ENCODE peak calls at places on chromosomes 3 and 15, in six cellular contexts. O, B, V, A, Z and I are unnamed samples.

GRCh38 chr15:88166330-88166993 is 90.1 kb downstream of the NTRK3 start:
- DNase-seq in O (no peak), B (peak), V (no peak), A (peak), Z (peak), I (no peak)

GRCh38 chr3:100928638-100929428 is 64.4 kb downstream of the ABI3BP start:
- DNase-seq in O (peak), B (no peak), V (no peak), A (no peak), Z (no peak), I (peak)

GRCh38 chr3:24202071-24202470 is 257.0 kb downstream of the NR1D2 start:
- DNase-seq in O (no peak), B (no peak), V (no peak), A (no peak), Z (no peak), I (no peak)

GRCh38 chr3:157335677-157336076 is 101.0 kb upstream of the PTX3 start:
- DNase-seq in O (peak), B (no peak), V (no peak), A (peak), Z (no peak), I (no peak)

GRCh38 chr3:156581954-156582353 is 27.0 kb upstream of the SSR3 start:
- DNase-seq in O (no peak), B (no peak), V (no peak), A (no peak), Z (no peak), I (no peak)

GRCh38 chr15:61528590-61528929 is 299.5 kb upstream of the RORA start:
- DNase-seq in O (no peak), B (no peak), V (no peak), A (no peak), Z (no peak), I (no peak)

GRCh38 chr15:40357723-40358491 is at the start of gene DISP2:
- DNase-seq in O (peak), B (peak), V (peak), A (peak), Z (peak), I (no peak)

GRCh38 chr3:146449584-146449983 is 19.8 kb downstream of the PLSCR2 start:
- DNase-seq in O (no peak), B (no peak), V (no peak), A (no peak), Z (no peak), I (no peak)

GRCh38 chr3:130820976-130821375 is 72.9 kb upstream of the ATP2C1 start:
- DNase-seq in O (peak), B (peak), V (no peak), A (no peak), Z (peak), I (peak)

GRCh38 chr15:91110407-91110806 is 10.3 kb downstream of the SV2B start:
- DNase-seq in O (no peak), B (no peak), V (no peak), A (no peak), Z (no peak), I (no peak)

GRCh38 chr3:63089735-63090134 is 188.4 kb upstream of the SYNPR start:
- DNase-seq in O (no peak), B (no peak), V (no peak), A (no peak), Z (no peak), I (no peak)

GRCh38 chr3:109278546-109278945 is 37.8 kb downstream of the DPPA2 start:
- DNase-seq in O (no peak), B (no peak), V (no peak), A (no peak), Z (no peak), I (no peak)

DNA sequence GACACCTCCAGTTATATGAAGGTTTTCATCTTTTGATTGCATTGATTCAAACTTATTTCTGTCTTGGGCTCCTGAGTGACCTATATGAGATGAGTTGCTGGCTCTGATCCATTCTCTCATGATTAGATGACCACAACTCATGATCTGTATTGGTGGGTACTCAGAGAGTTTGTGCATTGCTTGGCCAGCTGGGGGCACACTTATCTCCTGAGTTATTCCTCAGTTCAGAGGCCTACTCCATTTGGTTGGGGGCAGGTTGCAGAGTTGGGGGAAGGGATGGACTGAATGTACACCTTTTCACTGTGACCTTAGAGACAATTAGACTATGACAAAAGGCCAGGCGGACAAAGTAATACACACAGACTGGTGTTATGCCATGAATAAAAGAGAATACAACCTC is 166.2 kb upstream of the SEMA6D start:
- DNase-seq in O (no peak), B (no peak), V (no peak), A (peak), Z (no peak), I (no peak)
- TF ChIP-seq CTCF in O (peak), B (no peak), V (no peak), A (peak), Z (no peak), I (peak)

GRCh38 chr3:99607151-99607550 is 31.2 kb upstream of the COL8A1 start:
- DNase-seq in O (no peak), B (no peak), V (no peak), A (no peak), Z (no peak), I (no peak)
- H3K27ac ChIP-seq in O (no peak), B (no peak), V (no peak), A (no peak), Z (no peak), I (no peak)

GRCh38 chr15:51759557-51760070 is 8.2 kb downstream of the TMOD2 start:
- DNase-seq in O (peak), B (no peak), V (no peak), A (peak), Z (no peak), I (peak)
- TF ChIP-seq CTCF in O (peak), B (no peak), V (no peak), A (peak), Z (no peak), I (no peak)

GRCh38 chr15:47796339-47796738 is 79.0 kb downstream of the SEMA6D start:
- DNase-seq in O (no peak), B (no peak), V (no peak), A (no peak), Z (no peak), I (no peak)

GRCh38 chr15:47794266-47794914 is 77.1 kb downstream of the SEMA6D start:
- DNase-seq in O (no peak), B (no peak), V (no peak), A (no peak), Z (peak), I (peak)

GRCh38 chr15:47792231-47792630 is 74.9 kb downstream of the SEMA6D start:
- DNase-seq in O (no peak), B (no peak), V (no peak), A (no peak), Z (no peak), I (no peak)

GRCh38 chr15:47801522-47801921 is 84.2 kb downstream of the SEMA6D start:
- DNase-seq in O (no peak), B (no peak), V (no peak), A (no peak), Z (peak), I (peak)

GRCh38 chr15:47795864-47796263 is 78.6 kb downstream of the SEMA6D start:
- DNase-seq in O (no peak), B (no peak), V (no peak), A (no peak), Z (peak), I (no peak)
- H3K27ac ChIP-seq in O (no peak), B (no peak), V (no peak), A (no peak), Z (no peak), I (no peak)

DNA sequence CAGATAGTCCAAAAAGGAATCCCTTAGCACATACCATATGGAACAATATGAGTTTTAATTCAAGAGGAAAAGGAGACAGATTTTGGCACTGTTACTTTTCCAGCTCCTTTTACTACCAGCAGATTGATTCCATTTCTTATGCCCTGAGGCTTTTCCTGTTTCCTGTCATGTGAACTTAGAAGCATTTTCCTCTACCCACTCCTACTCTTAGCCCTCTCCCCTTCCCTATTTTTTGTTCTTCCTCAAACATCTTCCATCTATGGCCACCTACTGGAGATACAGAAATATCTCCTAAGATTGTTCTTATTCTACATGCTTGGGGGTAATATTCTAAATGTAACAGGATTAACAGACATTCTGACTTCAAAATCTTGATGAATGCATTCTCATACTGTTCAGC is 207.8 kb downstream of the CHST2 start:
- DNase-seq in O (no peak), B (no peak), V (no peak), A (no peak), Z (peak), I (no peak)
- TF ChIP-seq CTCF in O (no peak), B (no peak), V (no peak), A (no peak), Z (no peak), I (peak)

GRCh38 chr3:69761896-69762789 is 22.9 kb downstream of the MITF start:
- DNase-seq in O (peak), B (no peak), V (no peak), A (no peak), Z (peak), I (peak)

GRCh38 chr3:69762790-69763229 is 23.5 kb downstream of the MITF start:
- DNase-seq in O (no peak), B (no peak), V (no peak), A (no peak), Z (no peak), I (no peak)

GRCh38 chr3:69764861-69765260 is 25.6 kb downstream of the MITF start:
- DNase-seq in O (no peak), B (no peak), V (no peak), A (no peak), Z (no peak), I (no peak)

GRCh38 chr3:69763458-69763857 is 24.2 kb downstream of the MITF start:
- DNase-seq in O (no peak), B (no peak), V (no peak), A (no peak), Z (no peak), I (no peak)

DNA sequence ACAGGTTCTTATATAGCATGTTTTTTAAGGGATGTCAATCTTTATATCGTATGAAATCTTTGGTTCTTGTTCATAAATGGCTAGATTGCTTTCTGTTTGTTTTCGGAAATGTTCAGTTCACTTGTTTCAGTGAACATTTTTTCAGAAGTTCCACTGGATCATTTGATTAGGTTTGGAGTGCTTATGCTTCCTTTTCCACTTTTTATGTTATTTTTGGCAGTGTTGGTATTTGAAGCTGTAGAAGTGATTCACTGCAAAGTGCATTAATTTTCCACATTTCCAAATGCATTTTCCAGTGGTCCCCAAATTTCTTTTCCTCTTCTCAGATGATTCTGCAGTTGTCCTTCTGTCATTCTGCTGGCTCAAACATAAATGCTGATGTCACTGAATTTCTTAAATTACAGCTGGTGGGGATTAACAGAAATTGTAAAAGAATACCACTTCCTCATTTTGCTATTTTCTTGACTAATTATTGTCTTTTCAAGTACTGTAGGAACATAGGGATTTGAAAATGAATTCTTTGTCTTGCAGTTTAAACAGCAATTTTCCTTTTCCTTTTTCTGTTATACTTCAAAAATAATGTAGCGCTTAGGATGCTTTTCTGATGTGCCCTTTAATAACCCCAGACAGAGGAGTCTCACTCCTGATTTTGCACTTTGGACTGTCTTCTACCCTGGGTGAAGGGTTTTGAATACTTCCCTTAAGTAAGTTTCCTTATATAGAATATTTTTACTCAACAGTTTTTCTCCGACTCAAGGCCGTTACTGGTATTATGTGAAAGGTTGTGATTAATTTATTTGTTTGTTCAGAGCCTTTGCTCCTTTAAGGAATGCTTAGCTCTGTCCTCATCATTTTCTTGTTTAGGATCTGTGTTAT is 24.9 kb downstream of the MITF start:
- DNase-seq in O (no peak), B (no peak), V (no peak), A (no peak), Z (no peak), I (no peak)
- H3K27ac ChIP-seq in O (no peak), B (peak), V (no peak), A (no peak), Z (no peak), I (no peak)

GRCh38 chr3:72722930-72723726 is 125.1 kb downstream of the SHQ1 start:
- DNase-seq in O (peak), B (no peak), V (no peak), A (no peak), Z (peak), I (no peak)
- TF ChIP-seq CTCF in O (no peak), B (no peak), V (no peak), A (no peak), Z (no peak), I (no peak)

GRCh38 chr15:74626752-74627692 is 11.4 kb downstream of the CLK3 start:
- DNase-seq in O (no peak), B (no peak), V (no peak), A (no peak), Z (no peak), I (no peak)

GRCh38 chr15:74626336-74626735 is 10.7 kb downstream of the CLK3 start:
- DNase-seq in O (no peak), B (no peak), V (no peak), A (no peak), Z (no peak), I (no peak)

GRCh38 chr15:74627766-74628165 is 12.1 kb downstream of the CLK3 start:
- DNase-seq in O (no peak), B (no peak), V (no peak), A (no peak), Z (no peak), I (no peak)

GRCh38 chr15:74624020-74624602 is 8.5 kb downstream of the CLK3 start:
- DNase-seq in O (no peak), B (no peak), V (no peak), A (no peak), Z (no peak), I (no peak)

DNA sequence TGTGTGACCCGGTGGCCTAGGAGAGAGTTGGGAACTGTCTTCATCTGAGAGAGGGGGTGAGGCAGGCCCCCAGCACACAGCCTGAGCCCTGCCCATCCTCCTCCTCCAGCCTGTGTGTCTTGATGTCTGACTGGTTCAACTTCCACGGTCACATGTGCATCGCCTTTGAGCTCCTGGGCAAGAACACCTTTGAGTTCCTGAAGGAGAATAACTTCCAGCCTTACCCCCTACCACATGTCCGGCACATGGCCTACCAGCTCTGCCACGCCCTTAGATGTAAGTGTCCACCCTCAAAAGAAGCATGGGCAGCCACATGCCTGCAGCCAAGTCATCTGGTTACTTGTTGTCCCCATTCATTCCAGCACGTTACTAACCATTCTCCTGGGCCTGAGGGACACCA is 10.1 kb downstream of the CLK3 start:
- DNase-seq in O (no peak), B (no peak), V (no peak), A (no peak), Z (no peak), I (no peak)
- H3K27ac ChIP-seq in O (no peak), B (no peak), V (peak), A (no peak), Z (peak), I (no peak)

DNA sequence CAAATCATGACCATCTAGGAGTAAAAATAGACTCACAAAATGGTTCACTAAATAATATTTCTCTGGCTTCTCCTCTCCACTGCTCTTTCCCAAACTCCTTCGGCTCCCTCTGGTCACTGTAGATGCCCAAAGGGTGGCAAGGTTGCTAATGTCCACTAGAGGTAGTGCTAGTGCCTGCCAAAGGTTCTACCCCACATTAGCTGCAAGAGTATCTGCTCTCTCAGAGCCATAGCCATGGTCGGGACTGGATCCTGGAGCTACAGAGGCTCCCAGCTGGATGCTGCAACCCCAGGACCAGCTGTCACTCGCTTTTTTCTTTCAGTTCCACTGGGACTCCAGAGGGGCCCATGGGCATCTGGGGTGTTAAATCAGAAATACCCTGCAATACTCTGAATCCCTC is 8.5 kb downstream of the HTR3D start:
- DNase-seq in O (peak), B (no peak), V (no peak), A (peak), Z (no peak), I (no peak)
- TF ChIP-seq CTCF in O (peak), B (peak), V (no peak), A (peak), Z (no peak), I (peak)